ENCODE peak calls at places on chromosome 16, in six cellular contexts. P, T, U, R, K and N are unnamed samples.

GRCh38 chr16:70656712-70657263 is 10.4 kb downstream of the IL34 start:
- DNase-seq in P (no peak), T (no peak), U (no peak), R (no peak), K (no peak), N (no peak)

GRCh38 chr16:10536814-10537389 is 43.5 kb downstream of the EMP2 start:
- DNase-seq in P (no peak), T (no peak), U (no peak), R (no peak), K (no peak), N (no peak)

GRCh38 chr16:1965610-1966009 is 984 bp upstream of the RPS2 start:
- DNase-seq in P (no peak), T (no peak), U (no peak), R (no peak), K (no peak), N (no peak)

GRCh38 chr16:31874354-31875111 is 926 bp downstream of the ZNF267 start:
- DNase-seq in P (peak; percentile 43), T (no peak), U (no peak), R (peak; percentile 92), K (no peak), N (peak; percentile 69)

GRCh38 chr16:25014500-25015147 is 545 bp downstream of the ARHGAP17 start:
- DNase-seq in P (peak; percentile 35), T (no peak), U (no peak), R (peak; percentile 7), K (peak; percentile 48), N (peak; percentile 54)

GRCh38 chr16:54284931-54285413 is 1.6 kb downstream of the IRX3 start:
- DNase-seq in P (no peak), T (no peak), U (no peak), R (peak; percentile 69), K (no peak), N (no peak)

GRCh38 chr16:7160093-7160492 is 172.6 kb upstream of the RBFOX1 start:
- DNase-seq in P (no peak), T (no peak), U (no peak), R (no peak), K (no peak), N (no peak)

GRCh38 chr16:53154513-53154912 is 99.7 kb downstream of the CHD9 start:
- DNase-seq in P (no peak), T (no peak), U (no peak), R (no peak), K (no peak), N (no peak)

GRCh38 chr16:74322301-74322710 is 25.7 kb downstream of the PSMD7 start:
- DNase-seq in P (no peak), T (no peak), U (no peak), R (no peak), K (no peak), N (no peak)

GRCh38 chr16:22300427-22301071 is 3.3 kb downstream of the POLR3E start:
- DNase-seq in P (no peak), T (no peak), U (peak; percentile 51), R (peak; percentile 40), K (peak; percentile 38), N (peak; percentile 59)

GRCh38 chr16:85061566-85061965 is 34.0 kb downstream of the KIAA0513 start:
- DNase-seq in P (no peak), T (no peak), U (no peak), R (peak; percentile 82), K (no peak), N (no peak)

GRCh38 chr16:54628796-54629625 is 301.7 kb upstream of the IRX5 start:
- DNase-seq in P (no peak), T (no peak), U (no peak), R (no peak), K (no peak), N (no peak)

GRCh38 chr16:19297454-19297853 is 11.9 kb downstream of the CLEC19A start:
- DNase-seq in P (no peak), T (no peak), U (no peak), R (no peak), K (no peak), N (no peak)

GRCh38 chr16:709651-710499 is 4.3 kb upstream of the FBXL16 start:
- DNase-seq in P (no peak), T (no peak), U (peak; percentile 58), R (no peak), K (peak; percentile 72), N (peak; percentile 85)

GRCh38 chr16:28915181-28915580 is 9.9 kb downstream of the RABEP2 start:
- DNase-seq in P (no peak), T (peak; percentile 35), U (no peak), R (no peak), K (no peak), N (peak; percentile 51)

GRCh38 chr16:49799172-49799571 is 56.7 kb downstream of the ZNF423 start:
- DNase-seq in P (no peak), T (no peak), U (peak; percentile 11), R (no peak), K (no peak), N (no peak)

GRCh38 chr16:2042171-2042570 is 5.5 kb downstream of the NTHL1 start:
- DNase-seq in P (no peak), T (no peak), U (no peak), R (no peak), K (no peak), N (no peak)

GRCh38 chr16:51119576-51120288 is 31.3 kb downstream of the SALL1 start:
- DNase-seq in P (no peak), T (no peak), U (no peak), R (no peak), K (no peak), N (no peak)

GRCh38 chr16:54285414-54286066 is 1.0 kb downstream of the IRX3 start:
- DNase-seq in P (no peak), T (no peak), U (no peak), R (peak; percentile 34), K (no peak), N (peak; percentile 61)

GRCh38 chr16:58418601-58419000 is 26.3 kb downstream of the GINS3 start:
- DNase-seq in P (no peak), T (no peak), U (peak; percentile 66), R (no peak), K (no peak), N (peak; percentile 91)

GRCh38 chr16:87921236-87921773 is 15.0 kb downstream of the CA5A start:
- DNase-seq in P (no peak), T (no peak), U (no peak), R (no peak), K (no peak), N (no peak)

GRCh38 chr16:21194771-21195301 is 16.5 kb downstream of the ZP2 start:
- DNase-seq in P (no peak), T (no peak), U (no peak), R (no peak), K (no peak), N (peak; percentile 4)

GRCh38 chr16:289395-289997 is 6.5 kb downstream of the PDIA2 start:
- DNase-seq in P (no peak), T (no peak), U (no peak), R (no peak), K (no peak), N (no peak)